ENCODE peak calls at places on chromosomes 4 and X, in four cellular contexts. D, V, U and Z are unnamed samples.

GRCh38 chr4:170497729-170498128 is 408.0 kb upstream of the AADAT start:
- DNase-seq in U (no peak), V (no peak), D (no peak), Z (no peak)

GRCh38 chr4:8905773-8906667 is 34.4 kb upstream of the HMX1 start:
- DNase-seq in U (no peak), D (no peak), V (peak; percentile 37), Z (no peak)

GRCh38 chr4:118762753-118763477 is 73.0 kb downstream of the SEC24D start:
- DNase-seq in V (no peak), D (no peak), U (no peak), Z (no peak)

GRCh38 chrX:100264200-100264599 is 145.9 kb downstream of the PCDH19 start:
- DNase-seq in V (no peak), U (no peak), D (no peak), Z (no peak)

GRCh38 chr4:8688041-8688907 is 95.7 kb downstream of the CPZ start:
- DNase-seq in U (no peak), D (peak; percentile 75), V (peak; percentile 95), Z (peak; percentile 48)

GRCh38 chr4:127604949-127605709 is 27.6 kb upstream of the INTU start:
- DNase-seq in U (peak; percentile 29), V (peak; percentile 61), D (peak; percentile 17), Z (no peak)

GRCh38 chr4:174983128-174983750 is 65.1 kb downstream of the ADAM29 start:
- DNase-seq in V (no peak), U (no peak), D (no peak), Z (no peak)

GRCh38 chrX:120672389-120672788 is 42.5 kb upstream of the C1GALT1C1 start:
- DNase-seq in V (no peak), U (peak; percentile 18), D (peak; percentile 9), Z (peak; percentile 21)

GRCh38 chr4:73451978-73452747 is 16.1 kb downstream of the AFP start:
- DNase-seq in U (no peak), V (no peak), D (no peak), Z (no peak)

GRCh38 chrX:11215191-11215921 is 77.9 kb upstream of the AMELX start:
- DNase-seq in V (peak; percentile 50), U (no peak), D (no peak), Z (no peak)

GRCh38 chrX:17735396-17735795 is 1.9 kb upstream of the SCML1 start:
- DNase-seq in D (no peak), V (no peak), U (peak; percentile 27), Z (no peak)

GRCh38 chr4:156779774-156780173 is 191.8 kb downstream of the PDGFC start:
- DNase-seq in U (peak; percentile 86), D (no peak), V (no peak), Z (no peak)

GRCh38 chr4:139453371-139454110 is 380 bp upstream of the RAB33B start:
- DNase-seq in D (peak; percentile 93), V (peak; percentile 97), U (peak; percentile 94), Z (peak; percentile 76)

GRCh38 chr4:139454646-139455045 is 725 bp downstream of the RAB33B start:
- DNase-seq in D (no peak), V (no peak), U (no peak), Z (no peak)

GRCh38 chr4:139455187-139455586 is 1.3 kb downstream of the RAB33B start:
- DNase-seq in V (no peak), D (no peak), U (no peak), Z (no peak)

GRCh38 chr4:139453041-139453370 is 915 bp upstream of the RAB33B start:
- DNase-seq in U (peak; percentile 88), D (peak; percentile 65), V (no peak), Z (peak; percentile 84)

GRCh38 chr4:139454111-139454600 is at the start of gene RAB33B:
- DNase-seq in D (no peak), U (no peak), V (no peak), Z (peak; percentile 60)
- TF ChIP-seq RNF2 in D (no peak), U (no peak), V (no peak), Z (no peak)

GRCh38 chrX:37692918-37693317 is 7.3 kb downstream of the XK start:
- DNase-seq in V (no peak), D (no peak), U (no peak), Z (no peak)
- TF ChIP-seq RNF2 in V (no peak), D (no peak), U (no peak), Z (no peak)

DNA sequence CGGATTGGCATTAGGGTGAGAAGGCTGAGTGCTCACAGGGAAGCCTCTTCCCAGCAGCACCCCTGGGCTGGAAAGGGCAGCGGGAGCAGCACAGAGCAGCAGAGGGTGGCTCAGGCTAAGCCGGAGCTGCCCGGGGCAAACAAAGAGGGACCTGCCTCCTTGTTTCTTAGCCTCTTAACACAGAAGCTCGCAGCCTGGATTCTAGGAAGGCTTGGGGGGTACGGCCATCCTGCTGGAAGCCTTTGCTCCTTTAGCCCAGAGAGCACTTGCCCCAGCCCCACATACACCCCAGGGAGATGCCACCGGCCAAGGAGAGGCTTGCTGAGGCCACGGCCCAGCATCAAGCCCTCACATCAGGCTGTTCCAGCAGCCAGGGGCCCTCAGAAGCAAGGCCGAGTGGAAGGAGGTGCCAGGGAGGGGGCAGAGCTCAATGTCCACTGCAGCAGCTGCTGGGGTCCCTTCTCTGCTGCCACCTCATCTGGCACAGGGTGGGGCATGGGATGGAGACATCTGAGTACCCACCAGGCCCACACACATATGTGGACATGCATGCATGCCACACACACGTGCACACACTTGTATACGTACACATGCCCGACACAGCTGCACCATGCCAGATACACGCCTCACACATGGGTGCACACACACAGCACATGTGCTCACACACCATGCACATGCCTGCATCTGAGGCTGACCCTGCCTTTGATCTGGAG is 20.3 kb upstream of the SPON2 start:
- DNase-seq in V (no peak), D (no peak), U (no peak), Z (peak; percentile 35)
- TF ChIP-seq RNF2 in V (no peak), D (no peak), U (no peak), Z (no peak)

DNA sequence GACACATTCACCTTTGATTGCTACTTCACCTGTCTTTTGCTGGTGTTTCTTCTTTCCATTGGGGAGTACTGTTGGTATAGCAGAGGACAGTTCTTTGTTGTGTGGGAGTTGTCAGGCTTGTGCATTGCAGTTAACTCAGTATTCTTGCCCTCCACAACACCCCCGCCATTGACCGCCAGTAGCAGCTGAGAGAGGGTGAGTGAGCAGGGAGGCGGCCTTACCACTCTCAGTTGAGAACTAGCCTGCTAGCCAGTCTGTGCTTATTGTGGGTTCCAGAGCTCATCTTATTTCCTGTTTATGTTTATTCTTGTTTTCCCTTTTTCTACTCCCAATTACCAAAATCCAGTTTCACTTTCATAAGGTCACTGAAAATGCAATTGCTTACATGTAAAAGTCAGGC is 52.2 kb downstream of the STIM2 start:
- DNase-seq in V (no peak), D (peak; percentile 22), U (no peak), Z (no peak)
- TF ChIP-seq RNF2 in V (no peak), D (no peak), U (no peak), Z (no peak)

GRCh38 chrX:155662297-155662696 is 49.5 kb upstream of the TMLHE start:
- DNase-seq in U (peak; percentile 1), V (no peak), D (no peak), Z (no peak)

GRCh38 chrX:155666741-155667140 is 54.0 kb upstream of the TMLHE start:
- DNase-seq in D (peak; percentile 12), V (no peak), U (no peak), Z (no peak)
- TF ChIP-seq RNF2 in D (no peak), V (no peak), U (no peak), Z (no peak)

GRCh38 chr4:5052424-5052702 is 1.1 kb downstream of the STK32B start:
- DNase-seq in V (no peak), U (no peak), D (no peak), Z (no peak)

GRCh38 chr4:5051210-5051691 is at the start of gene STK32B:
- DNase-seq in V (peak; percentile 81), D (peak; percentile 67), U (no peak), Z (peak; percentile 80)

GRCh38 chr4:5051692-5052423 is 578 bp downstream of the STK32B start:
- DNase-seq in U (no peak), D (no peak), V (peak; percentile 83), Z (peak; percentile 40)

GRCh38 chr4:5054532-5054931 is 3.3 kb downstream of the STK32B start:
- DNase-seq in V (no peak), D (no peak), U (peak; percentile 46), Z (no peak)

GRCh38 chr4:5052726-5053425 is 1.6 kb downstream of the STK32B start:
- DNase-seq in U (no peak), D (no peak), V (no peak), Z (peak; percentile 9)
- TF ChIP-seq RNF2 in U (no peak), D (no peak), V (no peak), Z (no peak)

GRCh38 chr4:188110741-188111458 is 1.5 kb upstream of the TRIML2 start:
- DNase-seq in U (no peak), V (no peak), D (no peak), Z (peak; percentile 71)

GRCh38 chr4:188109157-188109755 is at the start of gene TRIML2:
- DNase-seq in D (no peak), U (no peak), V (no peak), Z (peak; percentile 77)

GRCh38 chr4:188113156-188113555 is 3.8 kb upstream of the TRIML2 start:
- DNase-seq in V (no peak), U (no peak), D (no peak), Z (no peak)

GRCh38 chr4:188107931-188108843 is 1.2 kb downstream of the TRIML2 start:
- DNase-seq in V (peak; percentile 56), D (no peak), U (no peak), Z (peak; percentile 71)

GRCh38 chr4:188110036-188110435 is 633 bp upstream of the TRIML2 start:
- DNase-seq in V (no peak), U (no peak), D (no peak), Z (peak; percentile 18)
- TF ChIP-seq RNF2 in V (no peak), U (no peak), D (no peak), Z (no peak)

GRCh38 chr4:185794637-185795036 is 17.4 kb downstream of the SORBS2 start:
- DNase-seq in U (no peak), V (no peak), D (no peak), Z (peak; percentile 18)

GRCh38 chr4:185793716-185794115 is 18.3 kb downstream of the SORBS2 start:
- DNase-seq in V (no peak), U (no peak), D (peak; percentile 7), Z (no peak)

GRCh38 chr4:185796176-185796575 is 15.8 kb downstream of the SORBS2 start:
- DNase-seq in U (no peak), D (no peak), V (no peak), Z (no peak)

GRCh38 chr4:185797018-185797417 is 15.0 kb downstream of the SORBS2 start:
- DNase-seq in D (no peak), V (no peak), U (no peak), Z (no peak)

GRCh38 chr4:185792384-185793146 is 19.4 kb downstream of the SORBS2 start:
- DNase-seq in V (no peak), D (no peak), U (peak; percentile 95), Z (peak; percentile 46)
- TF ChIP-seq RNF2 in V (no peak), D (no peak), U (no peak), Z (no peak)

GRCh38 chr4:186587416-186588018 is 32.1 kb upstream of the MTNR1A start:
- DNase-seq in V (peak; percentile 80), D (peak; percentile 62), U (peak; percentile 48), Z (peak; percentile 47)
- TF ChIP-seq RNF2 in V (no peak), D (no peak), U (no peak), Z (no peak)